ENCODE peak calls at places on chromosomes 5 and 9, in five cellular contexts. C is tibial artery; U is HEK293T; L is heart left ventricle; J is stimulated activated CD4-positive, alpha-beta T cell treated with anti-CD3 and anti-CD28 coated beads, Interleukin-2, amount 100 ng/mL, for 48 hours. F is an unnamed sample.

GRCh38 chr9:130444565-130445221 is at the start of gene ASS1:
- DNase-seq in C (peak), U (peak), L (peak), J (peak), F (no peak)

GRCh38 chr5:54415147-54415546 is 40.4 kb upstream of the HSPB3 start:
- DNase-seq in C (no peak), U (no peak), L (no peak), J (no peak), F (no peak)

GRCh38 chr9:108688051-108688450 is 167.7 kb downstream of the ACTL7B start:
- DNase-seq in C (no peak), U (no peak), L (no peak), J (no peak), F (no peak)

GRCh38 chr5:55991768-55992486 is 2.8 kb downstream of the IL6ST start:
- DNase-seq in C (no peak), U (no peak), L (no peak), J (no peak), F (no peak)

GRCh38 chr5:178455480-178455835 is 134.7 kb downstream of the COL23A1 start:
- DNase-seq in C (peak), U (no peak), L (no peak), J (no peak), F (no peak)

GRCh38 chr5:35374584-35374983 is 144.3 kb upstream of the PRLR start:
- DNase-seq in C (no peak), U (no peak), L (no peak), J (no peak), F (no peak)

GRCh38 chr9:97846347-97846746 is 6.7 kb upstream of the FOXE1 start:
- DNase-seq in C (no peak), U (no peak), L (no peak), J (no peak), F (no peak)

GRCh38 chr9:79254900-79255651 is 316.7 kb upstream of the TLE4 start:
- DNase-seq in C (no peak), U (peak), L (no peak), J (no peak), F (no peak)

GRCh38 chr5:39107350-39107749 is 33.2 kb upstream of the RICTOR start:
- DNase-seq in C (no peak), U (no peak), L (no peak), J (no peak), F (no peak)

GRCh38 chr5:143533978-143534763 is 130.7 kb upstream of the NR3C1 start:
- DNase-seq in C (no peak), U (no peak), L (peak), J (no peak), F (no peak)

GRCh38 chr9:114957558-114957957 is 27.2 kb upstream of the TNFSF8 start:
- DNase-seq in C (no peak), U (no peak), L (no peak), J (no peak), F (no peak)

GRCh38 chr9:36895744-36896260 is 138.3 kb downstream of the PAX5 start:
- DNase-seq in C (no peak), U (no peak), L (no peak), J (no peak), F (no peak)

GRCh38 chr5:111961867-111962266 is 204.9 kb upstream of the NREP start:
- DNase-seq in C (no peak), U (no peak), L (no peak), J (no peak), F (no peak)

GRCh38 chr5:128412145-128412930 is 125.7 kb downstream of the FBN2 start:
- DNase-seq in C (no peak), U (no peak), L (no peak), J (no peak), F (no peak)

GRCh38 chr9:69818946-69819345 is 1.7 kb upstream of the CFAP95 start:
- DNase-seq in C (no peak), U (no peak), L (no peak), J (no peak), F (no peak)

GRCh38 chr5:154273028-154273617 is 82.6 kb downstream of the GALNT10 start:
- DNase-seq in C (no peak), U (no peak), L (no peak), J (no peak), F (no peak)

GRCh38 chr5:158682631-158683030 is 417.1 kb downstream of the EBF1 start:
- DNase-seq in C (no peak), U (no peak), L (no peak), J (no peak), F (no peak)

GRCh38 chr5:42951169-42951846 is 88.8 kb downstream of the ANXA2R start:
- DNase-seq in C (peak), U (no peak), L (peak), J (peak), F (no peak)

GRCh38 chr5:31390256-31390655 is 141.6 kb downstream of the DROSHA start:
- DNase-seq in C (no peak), U (no peak), L (no peak), J (no peak), F (no peak)

GRCh38 chr5:158431369-158432029 is 572.6 kb upstream of the CLINT1 start:
- DNase-seq in C (no peak), U (no peak), L (peak), J (no peak), F (no peak)

GRCh38 chr9:17137576-17137975 is 2.7 kb downstream of the CNTLN start:
- DNase-seq in C (no peak), U (no peak), L (no peak), J (no peak), F (no peak)

F was measured in omental fat pad.